ENCODE peak calls at places on chromosomes 1 and 21, in five cellular contexts. One of them, this sample, is unnamed.
A peak's percentile ranks its signal among the peaks of the same experiment; 100 is the strongest.

GRCh38 chr1:27418326-27418761 is 25.9 kb downstream of the GPR3 start:
- DNase-seq in mesothelial cell of epicardium: no peak
- DNase-seq in psoas muscle: peak; percentile 86
- DNase-seq in fibroblast of lung: peak; percentile 95
- DNase-seq in heart left ventricle: peak; percentile 80
- DNase-seq in this sample: no peak

GRCh38 chr1:231395051-231395995 is 26.8 kb downstream of the EGLN1 start:
- DNase-seq in mesothelial cell of epicardium: no peak
- DNase-seq in heart left ventricle: no peak
- DNase-seq in psoas muscle: no peak
- DNase-seq in fibroblast of lung: peak; percentile 98
- DNase-seq in this sample: no peak

GRCh38 chr1:163300569-163300968 is 21.2 kb upstream of the NUF2 start:
- DNase-seq in psoas muscle: no peak
- DNase-seq in mesothelial cell of epicardium: no peak
- DNase-seq in heart left ventricle: no peak
- DNase-seq in fibroblast of lung: no peak
- DNase-seq in this sample: no peak

GRCh38 chr21:38297193-38297592 is 40.4 kb downstream of the KCNJ15 start:
- DNase-seq in fibroblast of lung: peak; percentile 89
- DNase-seq in psoas muscle: no peak
- DNase-seq in mesothelial cell of epicardium: no peak
- DNase-seq in heart left ventricle: no peak
- DNase-seq in this sample: no peak

GRCh38 chr1:162224267-162224666 is 152.4 kb downstream of the SPATA46 start:
- DNase-seq in heart left ventricle: no peak
- DNase-seq in fibroblast of lung: no peak
- DNase-seq in psoas muscle: no peak
- DNase-seq in mesothelial cell of epicardium: no peak
- DNase-seq in this sample: no peak

GRCh38 chr1:201266774-201267173 is 16.5 kb upstream of the PKP1 start:
- DNase-seq in fibroblast of lung: peak; percentile 90
- DNase-seq in heart left ventricle: no peak
- DNase-seq in psoas muscle: no peak
- DNase-seq in mesothelial cell of epicardium: no peak
- DNase-seq in this sample: no peak

GRCh38 chr1:156926175-156926574 is 5.7 kb downstream of the LRRC71 start:
- DNase-seq in fibroblast of lung: peak; percentile 81
- DNase-seq in psoas muscle: peak; percentile 68
- DNase-seq in heart left ventricle: peak; percentile 61
- DNase-seq in mesothelial cell of epicardium: no peak
- DNase-seq in this sample: no peak

GRCh38 chr1:150236614-150236934 is 662 bp upstream of the ANP32E start:
- DNase-seq in mesothelial cell of epicardium: no peak
- DNase-seq in heart left ventricle: no peak
- DNase-seq in fibroblast of lung: no peak
- DNase-seq in psoas muscle: no peak
- DNase-seq in this sample: no peak

GRCh38 chr21:31316488-31317169 is 27.4 kb downstream of the TIAM1 start:
- DNase-seq in fibroblast of lung: peak; percentile 77
- DNase-seq in mesothelial cell of epicardium: no peak
- DNase-seq in heart left ventricle: no peak
- DNase-seq in psoas muscle: no peak
- DNase-seq in this sample: no peak

GRCh38 chr1:204723131-204723787 is 37.7 kb upstream of the LRRN2 start:
- DNase-seq in psoas muscle: no peak
- DNase-seq in fibroblast of lung: peak; percentile 36
- DNase-seq in mesothelial cell of epicardium: no peak
- DNase-seq in heart left ventricle: no peak
- DNase-seq in this sample: no peak

GRCh38 chr1:229076217-229076616 is 194.7 kb upstream of the RAB4A start:
- DNase-seq in mesothelial cell of epicardium: peak; percentile 26
- DNase-seq in psoas muscle: no peak
- DNase-seq in fibroblast of lung: no peak
- DNase-seq in heart left ventricle: no peak
- DNase-seq in this sample: no peak

GRCh38 chr1:171210355-171210754 is 25.3 kb downstream of the FMO2 start:
- DNase-seq in heart left ventricle: no peak
- DNase-seq in mesothelial cell of epicardium: no peak
- DNase-seq in psoas muscle: no peak
- DNase-seq in fibroblast of lung: no peak
- DNase-seq in this sample: no peak

GRCh38 chr1:85577421-85578320 is 2.9 kb upstream of the CCN1 start:
- DNase-seq in heart left ventricle: peak; percentile 48
- DNase-seq in fibroblast of lung: no peak
- DNase-seq in psoas muscle: peak; percentile 66
- DNase-seq in mesothelial cell of epicardium: peak; percentile 64
- DNase-seq in this sample: no peak

GRCh38 chr1:71834570-71835441 is 447.5 kb downstream of the NEGR1 start:
- DNase-seq in fibroblast of lung: no peak
- DNase-seq in heart left ventricle: peak; percentile 42
- DNase-seq in psoas muscle: no peak
- DNase-seq in mesothelial cell of epicardium: no peak
- DNase-seq in this sample: no peak

GRCh38 chr1:109818351-109819325 is 54.9 kb upstream of the EPS8L3 start:
- DNase-seq in mesothelial cell of epicardium: no peak
- DNase-seq in fibroblast of lung: no peak
- DNase-seq in psoas muscle: no peak
- DNase-seq in heart left ventricle: peak; percentile 59
- DNase-seq in this sample: no peak

GRCh38 chr1:45942411-45942810 is 139.0 kb downstream of the MAST2 start:
- DNase-seq in mesothelial cell of epicardium: no peak
- DNase-seq in psoas muscle: no peak
- DNase-seq in heart left ventricle: no peak
- DNase-seq in fibroblast of lung: no peak
- DNase-seq in this sample: no peak

GRCh38 chr1:171881466-171881865 is 40.2 kb downstream of the DNM3 start:
- DNase-seq in psoas muscle: no peak
- DNase-seq in fibroblast of lung: no peak
- DNase-seq in mesothelial cell of epicardium: no peak
- DNase-seq in heart left ventricle: no peak
- DNase-seq in this sample: no peak

GRCh38 chr21:39030127-39030884 is 152.9 kb downstream of the PSMG1 start:
- DNase-seq in fibroblast of lung: no peak
- DNase-seq in mesothelial cell of epicardium: no peak
- DNase-seq in psoas muscle: no peak
- DNase-seq in heart left ventricle: no peak
- DNase-seq in this sample: no peak

GRCh38 chr1:224430511-224431113 is 4.0 kb downstream of the WDR26 start:
- DNase-seq in mesothelial cell of epicardium: no peak
- DNase-seq in psoas muscle: no peak
- DNase-seq in fibroblast of lung: peak; percentile 72
- DNase-seq in heart left ventricle: no peak
- DNase-seq in this sample: no peak

GRCh38 chr1:169109561-169110134 is 3.2 kb downstream of the ATP1B1 start:
- DNase-seq in psoas muscle: no peak
- DNase-seq in heart left ventricle: peak; percentile 69
- DNase-seq in fibroblast of lung: peak; percentile 94
- DNase-seq in mesothelial cell of epicardium: no peak
- DNase-seq in this sample: no peak

GRCh38 chr1:207286747-207287528 is 34.5 kb upstream of the CD55 start:
- DNase-seq in heart left ventricle: no peak
- DNase-seq in fibroblast of lung: peak; percentile 36
- DNase-seq in psoas muscle: no peak
- DNase-seq in mesothelial cell of epicardium: no peak
- DNase-seq in this sample: no peak

GRCh38 chr1:24955161-24955560 is 25.1 kb upstream of the RUNX3 start:
- DNase-seq in mesothelial cell of epicardium: no peak
- DNase-seq in heart left ventricle: no peak
- DNase-seq in fibroblast of lung: peak; percentile 83
- DNase-seq in psoas muscle: no peak
- DNase-seq in this sample: no peak

GRCh38 chr21:15289896-15290841 is 225.4 kb upstream of the NRIP1 start:
- DNase-seq in heart left ventricle: peak; percentile 64
- DNase-seq in mesothelial cell of epicardium: no peak
- DNase-seq in psoas muscle: peak; percentile 79
- DNase-seq in fibroblast of lung: no peak
- DNase-seq in this sample: no peak

GRCh38 chr1:17199267-17200044 is 5.5 kb upstream of the PADI1 start:
- DNase-seq in fibroblast of lung: peak; percentile 51
- DNase-seq in mesothelial cell of epicardium: no peak
- DNase-seq in psoas muscle: peak; percentile 21
- DNase-seq in heart left ventricle: no peak
- DNase-seq in this sample: no peak

GRCh38 chr1:93448292-93448982 is 519 bp downstream of the FNBP1L start:
- DNase-seq in heart left ventricle: peak; percentile 64
- DNase-seq in mesothelial cell of epicardium: no peak
- DNase-seq in psoas muscle: peak; percentile 72
- DNase-seq in fibroblast of lung: peak; percentile 31
- DNase-seq in this sample: peak; percentile 35

GRCh38 chr1:904271-904950 is 19.3 kb upstream of the SAMD11 start:
- DNase-seq in mesothelial cell of epicardium: peak; percentile 95
- DNase-seq in psoas muscle: peak; percentile 91
- DNase-seq in heart left ventricle: peak; percentile 78
- DNase-seq in fibroblast of lung: peak; percentile 78
- DNase-seq in this sample: peak; percentile 55

GRCh38 chr1:166139735-166140134 is 27.1 kb downstream of the FAM78B start:
- DNase-seq in heart left ventricle: no peak
- DNase-seq in fibroblast of lung: no peak
- DNase-seq in mesothelial cell of epicardium: no peak
- DNase-seq in psoas muscle: no peak
- DNase-seq in this sample: no peak
- TF ChIP-seq CTCF in heart left ventricle: no peak
- TF ChIP-seq CTCF in fibroblast of lung: no peak
- TF ChIP-seq CTCF in mesothelial cell of epicardium: no peak
- TF ChIP-seq CTCF in psoas muscle: no peak
- TF ChIP-seq CTCF in this sample: no peak

GRCh38 chr1:18955442-18956188 is 861 bp downstream of the IFFO2 start:
- DNase-seq in heart left ventricle: peak; percentile 59
- DNase-seq in psoas muscle: peak; percentile 74
- DNase-seq in mesothelial cell of epicardium: peak; percentile 65
- DNase-seq in fibroblast of lung: no peak
- DNase-seq in this sample: no peak
- TF ChIP-seq CTCF in heart left ventricle: no peak
- TF ChIP-seq CTCF in psoas muscle: peak; percentile 13
- TF ChIP-seq CTCF in mesothelial cell of epicardium: no peak
- TF ChIP-seq CTCF in fibroblast of lung: no peak
- TF ChIP-seq CTCF in this sample: no peak

GRCh38 chr1:34113362-34113761 is 51.7 kb downstream of the CSMD2 start:
- DNase-seq in psoas muscle: no peak
- DNase-seq in heart left ventricle: peak; percentile 28
- DNase-seq in mesothelial cell of epicardium: no peak
- DNase-seq in fibroblast of lung: no peak
- DNase-seq in this sample: no peak

GRCh38 chr1:34115233-34115632 is 49.8 kb downstream of the CSMD2 start:
- DNase-seq in heart left ventricle: no peak
- DNase-seq in fibroblast of lung: peak; percentile 33
- DNase-seq in mesothelial cell of epicardium: no peak
- DNase-seq in psoas muscle: no peak
- DNase-seq in this sample: no peak

GRCh38 chr1:34108269-34108668 is 56.8 kb downstream of the CSMD2 start:
- DNase-seq in fibroblast of lung: no peak
- DNase-seq in heart left ventricle: no peak
- DNase-seq in mesothelial cell of epicardium: no peak
- DNase-seq in psoas muscle: no peak
- DNase-seq in this sample: no peak

GRCh38 chr1:34108711-34109110 is 56.3 kb downstream of the CSMD2 start:
- DNase-seq in psoas muscle: no peak
- DNase-seq in mesothelial cell of epicardium: no peak
- DNase-seq in heart left ventricle: no peak
- DNase-seq in fibroblast of lung: no peak
- DNase-seq in this sample: no peak

GRCh38 chr1:34113887-34114286 is 51.1 kb downstream of the CSMD2 start:
- DNase-seq in psoas muscle: no peak
- DNase-seq in fibroblast of lung: no peak
- DNase-seq in mesothelial cell of epicardium: no peak
- DNase-seq in heart left ventricle: no peak
- DNase-seq in this sample: no peak
- TF ChIP-seq CTCF in psoas muscle: peak; percentile 23
- TF ChIP-seq CTCF in fibroblast of lung: no peak
- TF ChIP-seq CTCF in mesothelial cell of epicardium: peak; percentile 51
- TF ChIP-seq CTCF in heart left ventricle: peak; percentile 9
- TF ChIP-seq CTCF in this sample: peak; percentile 1

DNA sequence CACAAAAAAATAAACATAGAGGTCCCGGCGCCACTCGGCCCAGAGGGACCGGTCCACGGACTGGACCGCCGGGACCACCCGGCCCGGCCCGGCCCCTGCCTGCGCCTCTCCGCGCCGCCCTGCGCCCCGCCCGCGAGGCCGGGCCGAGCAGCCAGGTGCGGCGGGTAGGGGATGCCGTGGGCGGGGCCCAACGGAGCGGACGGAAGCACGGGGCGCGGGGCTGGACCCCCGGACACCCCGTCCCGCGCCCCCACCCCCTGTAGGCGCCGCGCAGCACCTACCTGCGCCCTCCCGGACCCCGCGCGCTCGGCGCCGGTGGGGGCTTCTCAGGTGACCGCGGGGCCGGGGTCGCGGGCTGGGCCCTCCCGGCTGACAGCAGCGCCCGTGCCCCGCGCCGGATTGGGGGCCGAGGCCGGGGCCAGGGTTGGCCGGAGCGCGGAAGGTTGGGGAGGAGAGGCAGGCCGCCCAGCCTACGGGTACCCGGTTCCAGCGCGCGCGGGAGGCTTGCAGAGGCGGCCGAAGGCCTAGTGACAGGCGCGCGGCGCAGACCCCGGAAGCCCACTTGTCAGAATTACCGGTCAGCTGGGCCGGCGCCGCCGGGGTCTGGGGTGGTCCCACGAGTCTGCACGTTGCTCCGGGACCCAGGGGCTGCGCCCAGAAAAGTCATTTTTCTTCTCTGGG is 351.9 kb upstream of the CAMK1G start:
- DNase-seq in fibroblast of lung: no peak
- DNase-seq in heart left ventricle: no peak
- DNase-seq in mesothelial cell of epicardium: no peak
- DNase-seq in psoas muscle: no peak
- DNase-seq in this sample: no peak
- TF ChIP-seq CTCF in fibroblast of lung: no peak
- TF ChIP-seq CTCF in heart left ventricle: no peak
- TF ChIP-seq CTCF in mesothelial cell of epicardium: no peak
- TF ChIP-seq CTCF in psoas muscle: no peak
- TF ChIP-seq CTCF in this sample: no peak

DNA sequence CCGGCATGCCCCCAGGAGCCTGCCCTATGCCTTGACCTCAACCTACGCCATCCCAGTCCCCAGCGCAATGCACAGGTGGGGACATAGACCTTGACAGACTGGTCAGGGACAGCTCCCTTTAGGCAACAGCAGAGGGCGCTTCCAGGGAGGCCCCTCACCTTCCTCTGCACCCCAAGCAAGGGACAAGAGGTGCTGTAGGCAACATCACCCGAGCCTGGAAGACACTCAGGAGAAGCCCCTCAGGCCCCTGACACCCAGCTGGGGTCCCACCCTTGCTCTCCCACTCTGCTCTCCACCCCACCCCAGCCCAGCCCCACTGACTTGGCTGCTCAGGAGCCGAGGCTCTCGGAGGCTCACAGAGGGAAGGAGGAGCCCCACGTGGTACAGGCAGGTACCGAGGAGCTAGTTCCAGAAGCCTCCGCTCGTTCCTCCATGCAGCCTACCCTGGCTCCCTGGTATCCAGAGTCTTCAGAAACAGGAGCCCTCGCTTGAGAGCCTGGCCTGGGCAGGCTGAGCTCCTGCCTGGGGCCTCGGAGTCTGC is 2.4 kb upstream of the WNT3A start:
- DNase-seq in heart left ventricle: no peak
- DNase-seq in mesothelial cell of epicardium: peak; percentile 37
- DNase-seq in psoas muscle: no peak
- DNase-seq in fibroblast of lung: no peak
- DNase-seq in this sample: peak; percentile 56
- TF ChIP-seq CTCF in heart left ventricle: no peak
- TF ChIP-seq CTCF in mesothelial cell of epicardium: no peak
- TF ChIP-seq CTCF in psoas muscle: peak; percentile 22
- TF ChIP-seq CTCF in fibroblast of lung: peak; percentile 25
- TF ChIP-seq CTCF in this sample: peak; percentile 45